ENCODE peak calls at places on chromosomes 4 and X, in four cellular contexts. H is ovary, S is cardiac fibroblast, E is neural progenitor cell. F is an unnamed sample.

GRCh38 chr4:58138786-58139185 is 1028.6 kb upstream of the IGFBP7 start:
- DNase-seq in H (no peak), S (no peak), E (no peak), F (no peak)

GRCh38 chr4:185721190-185721948 is 90.6 kb downstream of the SORBS2 start:
- DNase-seq in H (no peak), S (peak; percentile 75), E (no peak), F (no peak)

GRCh38 chrX:77785400-77785745 is 643 bp downstream of the ATRX start:
- DNase-seq in H (no peak), S (peak; percentile 23), E (peak; percentile 52), F (no peak)

GRCh38 chrX:115533485-115533884 is 27.5 kb upstream of the PLS3 start:
- DNase-seq in H (no peak), S (peak; percentile 72), E (no peak), F (peak; percentile 60)

GRCh38 chr4:40194602-40195161 is 2.1 kb upstream of the RHOH start:
- DNase-seq in H (no peak), S (no peak), E (no peak), F (no peak)

GRCh38 chr4:150104401-150105027 is 26.3 kb downstream of the DCLK2 start:
- DNase-seq in H (no peak), S (peak; percentile 25), E (no peak), F (no peak)

GRCh38 chr4:95867919-95868318 is 28.0 kb downstream of the PDHA2 start:
- DNase-seq in H (no peak), S (peak; percentile 29), E (peak; percentile 36), F (no peak)

GRCh38 chrX:19183777-19184485 is 61.7 kb upstream of the ADGRG2 start:
- DNase-seq in H (peak; percentile 40), S (no peak), E (no peak), F (no peak)

GRCh38 chr4:7026107-7026506 is 17.1 kb upstream of the TADA2B start:
- DNase-seq in H (no peak), S (no peak), E (no peak), F (no peak)

GRCh38 chrX:13721819-13722527 is 12.4 kb downstream of the TRAPPC2 start:
- DNase-seq in H (no peak), S (peak; percentile 51), E (no peak), F (peak; percentile 42)

GRCh38 chrX:101164766-101165590 is 54.6 kb upstream of the DRP2 start:
- DNase-seq in H (no peak), S (peak; percentile 23), E (no peak), F (no peak)

GRCh38 chr4:101355246-101355645 is 7.9 kb upstream of the PPP3CA start:
- DNase-seq in H (no peak), S (no peak), E (no peak), F (no peak)

DNA sequence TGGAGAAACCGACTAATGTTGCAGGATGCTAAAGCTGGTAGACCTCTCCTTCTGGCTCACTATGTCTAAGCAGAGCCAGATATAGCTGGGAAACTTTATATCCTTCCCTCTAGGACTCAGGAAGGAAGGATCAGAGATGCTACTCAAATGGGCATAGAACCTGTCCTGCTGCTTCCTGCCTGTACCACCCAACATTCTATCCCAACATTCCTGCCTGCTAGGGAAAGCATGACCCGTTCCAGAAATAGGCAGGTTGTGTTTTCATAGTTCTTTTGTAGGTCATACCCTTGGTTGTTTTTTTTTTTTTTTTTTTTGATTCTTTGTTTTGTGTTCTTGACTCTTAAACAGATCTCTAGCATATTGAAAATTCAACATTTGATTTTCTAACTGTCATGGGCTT is 5.3 kb downstream of the NPNT start:
- DNase-seq in H (no peak), S (no peak), E (no peak), F (no peak)
- TF ChIP-seq CTCF in H (no peak), S (no peak), E (no peak), F (no peak)

DNA sequence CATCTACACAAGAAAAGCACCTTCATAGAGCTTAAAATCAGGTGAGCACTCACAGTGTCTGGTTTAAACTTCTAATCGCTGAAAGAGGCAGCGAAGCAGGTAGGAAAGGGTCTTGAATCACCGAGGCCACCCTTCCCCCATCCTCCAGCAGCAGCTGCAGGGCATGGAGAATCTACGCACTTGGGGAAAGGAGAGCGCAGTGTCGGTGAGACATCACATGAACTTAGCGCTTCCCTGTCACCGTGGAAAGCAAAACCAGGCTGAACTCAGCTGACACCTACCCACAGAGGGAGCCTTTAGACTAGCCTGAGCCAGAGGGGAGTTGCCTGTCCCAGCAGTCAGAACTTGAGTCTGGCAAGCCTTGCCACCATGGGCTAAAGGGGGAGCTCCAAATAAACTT is 197.2 kb upstream of the ZFP42 start:
- DNase-seq in H (no peak), S (no peak), E (no peak), F (no peak)
- TF ChIP-seq CTCF in H (no peak), S (no peak), E (no peak), F (no peak)

GRCh38 chr4:152398060-152398459 is 137.8 kb downstream of the FBXW7 start:
- DNase-seq in H (no peak), S (peak; percentile 41), E (peak; percentile 27), F (no peak)
- TF ChIP-seq CTCF in H (no peak), S (peak; percentile 47), E (peak; percentile 60), F (peak; percentile 18)

GRCh38 chr4:41216294-41217019 is 2.1 kb upstream of the APBB2 start:
- DNase-seq in H (peak; percentile 86), S (peak; percentile 72), E (peak; percentile 78), F (no peak)
- TF ChIP-seq CTCF in H (peak; percentile 59), S (peak; percentile 44), E (peak; percentile 36), F (peak; percentile 28)

DNA sequence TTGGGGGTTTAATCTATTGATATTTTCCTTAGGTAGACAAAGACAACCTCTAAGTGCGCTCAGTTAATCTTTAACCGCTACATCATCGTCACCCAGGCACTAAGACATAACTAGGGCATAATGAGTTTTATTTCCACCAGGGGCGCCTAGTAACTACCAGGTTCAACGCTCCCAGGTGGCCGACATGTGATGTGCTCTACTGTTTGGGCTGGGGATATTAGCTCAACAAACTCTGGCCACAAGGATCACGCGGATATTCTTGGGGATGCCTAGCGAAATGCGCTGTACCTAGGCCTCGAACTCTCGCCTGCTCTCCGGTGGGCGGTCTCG is 915 bp upstream of the RAB33B start:
- DNase-seq in H (no peak), S (no peak), E (no peak), F (peak; percentile 11)
- TF ChIP-seq CTCF in H (no peak), S (peak; percentile 48), E (peak; percentile 46), F (peak; percentile 29)

DNA sequence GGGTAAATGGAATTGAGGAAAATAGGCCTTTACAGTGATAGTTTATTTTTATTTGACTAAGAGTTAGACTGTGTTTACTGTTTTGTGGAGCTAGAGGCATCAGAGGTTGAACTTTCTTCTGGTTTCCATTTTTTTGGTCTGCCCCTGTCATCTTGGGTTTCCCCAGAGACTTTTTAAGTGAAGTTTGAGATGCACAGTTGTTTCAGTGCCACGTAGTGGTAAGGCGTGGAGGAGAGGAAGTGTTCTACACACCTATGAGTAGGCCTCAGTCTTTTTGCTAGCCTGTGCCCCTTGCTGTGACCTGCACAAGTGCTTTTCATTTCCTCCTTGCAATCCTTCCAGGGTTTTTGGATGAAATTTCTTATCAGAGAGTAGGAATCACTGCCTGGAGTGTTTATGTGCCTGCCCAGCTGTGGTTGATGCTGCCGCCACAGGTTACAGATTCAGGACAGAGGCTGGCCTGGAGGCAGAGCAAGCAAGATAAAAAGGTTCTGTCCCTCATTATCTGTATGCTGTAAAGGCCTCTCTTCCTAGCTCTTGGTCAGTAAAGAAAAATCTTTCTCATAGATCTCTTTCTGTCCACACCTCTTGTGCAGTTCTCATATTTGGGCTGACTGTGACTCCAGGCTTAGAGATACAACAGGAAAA is 12.5 kb upstream of the HSFX4 start:
- DNase-seq in H (no peak), S (no peak), E (no peak), F (no peak)
- TF ChIP-seq CTCF in H (no peak), S (no peak), E (no peak), F (no peak)

DNA sequence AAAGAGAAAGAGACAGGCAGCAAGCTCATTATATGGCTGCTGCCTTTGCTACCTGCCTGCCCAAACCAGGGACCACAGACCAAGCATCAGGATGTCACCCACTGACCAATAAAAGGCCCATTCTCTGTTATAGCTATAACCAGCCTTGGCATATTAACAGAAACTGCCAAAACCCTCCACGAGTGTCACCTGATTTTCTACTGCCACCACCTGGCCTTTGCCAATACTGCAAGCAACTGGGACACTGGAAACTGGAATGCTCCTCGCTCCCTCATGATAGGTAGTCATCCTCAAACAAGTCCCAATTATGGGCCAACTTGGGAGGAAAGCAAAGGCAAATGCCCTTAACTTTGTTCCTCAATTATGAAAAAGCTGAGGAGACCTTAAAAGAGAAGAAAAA is 76.0 kb downstream of the SPIN4 start:
- DNase-seq in H (no peak), S (peak; percentile 41), E (peak; percentile 22), F (no peak)
- TF ChIP-seq CTCF in H (no peak), S (peak; percentile 62), E (peak; percentile 50), F (peak; percentile 72)

GRCh38 chrX:56226980-56227379 is 5.2 kb upstream of the KLF8 start:
- DNase-seq in H (no peak), S (no peak), E (no peak), F (no peak)
- TF ChIP-seq CTCF in H (no peak), S (no peak), E (no peak), F (no peak)

DNA sequence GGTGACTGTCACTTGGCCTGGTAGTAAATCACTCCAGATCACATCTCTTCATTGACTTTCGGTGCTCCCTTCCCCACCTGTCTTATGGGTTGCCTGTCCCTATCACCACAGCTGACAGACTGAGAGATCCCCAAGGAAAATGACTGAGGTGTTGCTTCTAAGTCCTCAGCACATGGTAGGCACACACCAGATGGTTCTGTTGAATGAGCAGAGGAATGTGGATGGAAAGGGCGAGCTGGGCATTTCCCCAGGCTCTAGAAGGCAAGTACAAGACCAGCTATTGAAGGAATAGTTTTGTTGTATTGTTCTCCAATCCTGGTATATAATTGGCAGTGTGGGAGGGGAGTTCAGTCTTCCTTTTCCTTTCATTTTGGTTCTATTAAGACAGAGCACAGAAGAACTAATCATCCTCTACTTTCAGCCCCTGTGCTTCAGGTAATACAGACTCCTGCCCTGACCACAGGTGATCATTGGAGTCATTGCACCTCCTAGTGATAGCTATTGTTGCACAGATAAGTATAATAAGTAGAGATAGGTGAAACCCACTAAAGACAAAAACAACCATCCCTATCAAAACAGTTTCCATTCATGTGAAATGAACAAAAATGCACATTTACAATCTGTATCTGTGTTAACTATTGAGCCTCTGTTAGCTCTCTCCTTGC is 158.6 kb downstream of the TRAM1L1 start:
- DNase-seq in H (no peak), S (no peak), E (no peak), F (no peak)
- TF ChIP-seq CTCF in H (no peak), S (no peak), E (no peak), F (no peak)

GRCh38 chrX:119421306-119421705 is 22.2 kb downstream of the SLC25A43 start:
- DNase-seq in H (no peak), S (no peak), E (no peak), F (no peak)

GRCh38 chrX:119419898-119420297 is 20.8 kb downstream of the SLC25A43 start:
- DNase-seq in H (no peak), S (no peak), E (no peak), F (no peak)

GRCh38 chrX:119417376-119417775 is 18.2 kb downstream of the SLC25A43 start:
- DNase-seq in H (no peak), S (no peak), E (no peak), F (no peak)

GRCh38 chrX:119419146-119419545 is 20.0 kb downstream of the SLC25A43 start:
- DNase-seq in H (no peak), S (no peak), E (no peak), F (no peak)

DNA sequence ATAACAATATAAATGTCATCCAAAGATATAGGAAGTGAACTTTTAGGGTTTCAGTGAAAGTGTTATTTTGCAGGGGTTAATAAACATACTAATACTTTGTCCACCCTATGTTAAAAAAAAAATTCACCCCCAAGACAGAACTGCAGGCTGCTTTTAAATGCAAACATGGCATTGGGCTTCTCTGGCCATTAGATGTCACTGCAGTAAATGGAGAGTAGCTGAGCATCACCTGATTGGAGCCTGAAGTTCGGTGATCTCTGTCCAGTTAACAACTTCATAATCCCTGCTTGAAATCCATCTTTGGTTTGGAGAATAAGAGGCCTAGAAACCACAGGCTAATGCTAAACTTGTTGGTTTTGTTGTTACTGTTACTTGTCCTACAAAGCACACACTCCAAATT is 18.7 kb downstream of the SLC25A43 start:
- DNase-seq in H (no peak), S (peak; percentile 3), E (no peak), F (no peak)
- TF ChIP-seq CTCF in H (no peak), S (no peak), E (peak; percentile 33), F (peak; percentile 15)

F was measured in AG09309.